ENCODE peak calls at places on chromosome 1, in five cellular contexts. V is stimulated activated naive CD8-positive, alpha-beta T cell treated with anti-CD3 and anti-CD28 coated beads, Interleukin-15, Interleukin-2, amounts not matched to agents 100 U/mL and 50 U/mL, for 24 hours; K is stimulated activated CD8-positive, alpha-beta memory T cell treated with anti-CD3 and anti-CD28 coated beads, Interleukin-15, amount 100 ng/mL, for 24 hours; N is NCI-H1092; F is nephron progenitor cell. R is an unnamed sample.

GRCh38 chr1:212228591-212229119 is 56.6 kb upstream of the PPP2R5A start:
- DNase-seq in F (no peak), N (no peak), V (no peak), K (no peak), R (no peak)

GRCh38 chr1:17117451-17118265 is 1.6 kb downstream of the PADI2 start:
- DNase-seq in V (no peak), K (no peak), N (peak), F (no peak), R (no peak)

GRCh38 chr1:111176678-111177077 is 23.8 kb downstream of the DENND2D start:
- DNase-seq in N (no peak), K (no peak), V (no peak), F (no peak), R (no peak)

GRCh38 chr1:6880951-6881690 is 95.9 kb downstream of the CAMTA1 start:
- DNase-seq in K (no peak), V (no peak), F (no peak), N (no peak), R (no peak)

GRCh38 chr1:183498342-183498991 is 26.2 kb downstream of the SMG7 start:
- DNase-seq in V (no peak), N (no peak), F (no peak), K (no peak), R (no peak)

GRCh38 chr1:201274616-201275265 is 8.6 kb upstream of the PKP1 start:
- DNase-seq in K (no peak), V (no peak), F (no peak), N (no peak), R (no peak)

GRCh38 chr1:174398246-174398645 is 49.5 kb upstream of the GPR52 start:
- DNase-seq in K (no peak), N (no peak), F (no peak), V (no peak), R (no peak)

GRCh38 chr1:209513226-209513625 is 70.3 kb upstream of the CAMK1G start:
- DNase-seq in F (peak), K (no peak), V (no peak), N (peak), R (peak)

GRCh38 chr1:205162301-205162700 is 40.5 kb upstream of the RBBP5 start:
- DNase-seq in K (no peak), N (no peak), V (no peak), F (no peak), R (no peak)

GRCh38 chr1:234934611-234935033 is 194.0 kb downstream of the TOMM20 start:
- DNase-seq in K (no peak), N (no peak), V (no peak), F (no peak), R (no peak)

GRCh38 chr1:247390116-247390791 is 25.7 kb upstream of the NLRP3 start:
- DNase-seq in K (peak), N (peak), F (peak), V (peak), R (peak)

GRCh38 chr1:43564617-43565348 is 34.1 kb downstream of the PTPRF start:
- DNase-seq in N (peak), F (no peak), V (no peak), K (no peak), R (no peak)

GRCh38 chr1:225700164-225700740 is 47.3 kb upstream of the ENAH start:
- DNase-seq in N (no peak), K (no peak), V (no peak), F (no peak), R (no peak)

GRCh38 chr1:189429610-189430009 is 1048.1 kb downstream of the BRINP3 start:
- DNase-seq in V (no peak), F (peak), N (peak), K (no peak), R (no peak)

GRCh38 chr1:115710859-115711624 is 57.5 kb downstream of the CASQ2 start:
- DNase-seq in V (no peak), K (no peak), N (no peak), F (no peak), R (no peak)

GRCh38 chr1:99397029-99397428 is 132.7 kb downstream of the PLPPR4 start:
- DNase-seq in F (no peak), K (no peak), N (no peak), V (no peak), R (no peak)

GRCh38 chr1:171196351-171196750 is 11.3 kb downstream of the FMO2 start:
- DNase-seq in N (no peak), V (no peak), F (no peak), K (no peak), R (no peak)

GRCh38 chr1:202207292-202207691 is 13.7 kb downstream of the LGR6 start:
- DNase-seq in V (no peak), F (no peak), K (no peak), N (no peak), R (no peak)

GRCh38 chr1:24048205-24048869 is 63.6 kb downstream of the MYOM3 start:
- DNase-seq in F (no peak), N (no peak), V (no peak), K (no peak), R (no peak)

GRCh38 chr1:36603461-36603860 is 120.7 kb upstream of the CSF3R start:
- DNase-seq in K (no peak), F (no peak), N (no peak), V (no peak), R (no peak)

GRCh38 chr1:76867342-76868130 is at the start of gene ST6GALNAC5:
- DNase-seq in N (peak), F (peak), V (peak), K (no peak), R (peak)

GRCh38 chr1:69921501-69921900 is 283.9 kb downstream of the LRRC40 start:
- DNase-seq in N (no peak), F (no peak), V (no peak), K (no peak), R (no peak)

GRCh38 chr1:81836007-81836626 is 35.4 kb downstream of the ADGRL2 start:
- DNase-seq in N (no peak), V (no peak), F (no peak), K (no peak), R (no peak)

GRCh38 chr1:53366901-53367502 is 39.1 kb upstream of the LRP8 start:
- DNase-seq in K (no peak), N (no peak), F (no peak), V (no peak), R (no peak)

GRCh38 chr1:182927693-182928433 is 25.1 kb downstream of the SHCBP1L start:
- DNase-seq in K (no peak), N (no peak), F (no peak), V (no peak), R (no peak)

GRCh38 chr1:35442737-35443136 is 114.5 kb downstream of the KIAA0319L start:
- DNase-seq in K (peak), N (no peak), F (no peak), V (peak), R (no peak)

GRCh38 chr1:204837440-204838084 is 33.1 kb upstream of the NFASC start:
- DNase-seq in K (no peak), F (peak), N (no peak), V (peak), R (no peak)

GRCh38 chr1:165647517-165647916 is 16.5 kb downstream of the MGST3 start:
- DNase-seq in N (no peak), F (no peak), V (no peak), K (no peak), R (no peak)

GRCh38 chr1:117815926-117816325 is 113.5 kb downstream of the GDAP2 start:
- DNase-seq in K (no peak), F (no peak), N (no peak), V (no peak), R (no peak)